ENCODE peak calls at places on chromosome 22, in four cellular contexts. V is mesenchymal stem cell, D is esophagus squamous epithelium, L is GM12865. B is an unnamed sample.

GRCh38 chr22:50571264-50572175 is 6.7 kb downstream of the CPT1B start:
- DNase-seq in V (no peak), D (no peak), L (no peak), B (no peak)

GRCh38 chr22:32994921-32995320 is 63.3 kb downstream of the SYN3 start:
- DNase-seq in V (no peak), D (no peak), L (no peak), B (no peak)

GRCh38 chr22:29314074-29314473 is 1.4 kb downstream of the RASL10A start:
- DNase-seq in V (no peak), D (no peak), L (no peak), B (no peak)

GRCh38 chr22:31935961-31936635 is 8.2 kb upstream of the YWHAH start:
- DNase-seq in V (no peak), D (no peak), L (no peak), B (no peak)

GRCh38 chr22:25282346-25282670 is 62.9 kb downstream of the CRYBB2 start:
- DNase-seq in V (no peak), D (no peak), L (no peak), B (peak)

GRCh38 chr22:46707827-46708570 is 30.1 kb downstream of the CERK start:
- DNase-seq in V (no peak), D (no peak), L (no peak), B (no peak)

GRCh38 chr22:17570851-17571631 is 7.7 kb downstream of the SLC25A18 start:
- DNase-seq in V (peak), D (no peak), L (no peak), B (no peak)

GRCh38 chr22:28952857-28953256 is 69.5 kb downstream of the ZNRF3 start:
- DNase-seq in V (no peak), D (no peak), L (no peak), B (no peak)

GRCh38 chr22:38613588-38613987 is 42.6 kb downstream of the FAM227A start:
- DNase-seq in V (no peak), D (no peak), L (peak), B (no peak)

GRCh38 chr22:24133187-24133965 is 47.9 kb upstream of the SUSD2 start:
- DNase-seq in V (peak), D (no peak), L (no peak), B (no peak)

GRCh38 chr22:50302041-50302541 is 5.4 kb downstream of the PLXNB2 start:
- DNase-seq in V (peak), D (no peak), L (no peak), B (no peak)

GRCh38 chr22:24578355-24579241 is 14.3 kb downstream of the LRRC75B start:
- DNase-seq in V (peak), D (no peak), L (no peak), B (no peak)

GRCh38 chr22:43275545-43275981 is 67.6 kb downstream of the SCUBE1 start:
- DNase-seq in V (peak), D (no peak), L (no peak), B (no peak)

GRCh38 chr22:32407332-32407731 is 4.7 kb downstream of the RTCB start:
- DNase-seq in V (no peak), D (no peak), L (peak), B (no peak)

B was measured in RWPE2.